ENCODE peak calls at places on chromosome 12, in nine cellular contexts. One of them, this sample, is unnamed.

GRCh38 chr12:47422656-47423055 is 283.2 kb downstream of the RPAP3 start:
- DNase-seq in GM12892: no peak
- DNase-seq in amniotic stem cell: no peak
- DNase-seq in NCI-H748 treated with DMSO at 0.1 percent for 48 hours: no peak
- DNase-seq in foreskin keratinocyte: no peak
- DNase-seq in NCI-H2081: no peak
- DNase-seq in left colon: no peak
- DNase-seq in choroid plexus epithelial cell: no peak
- DNase-seq in NCI-H1694 treated with DMSO at 0.1 percent for 48 hours: no peak
- DNase-seq in this sample: no peak

GRCh38 chr12:50401383-50402155 is 884 bp downstream of the LARP4 start:
- DNase-seq in NCI-H1694 treated with DMSO at 0.1 percent for 48 hours: peak; percentile 18
- DNase-seq in NCI-H748 treated with DMSO at 0.1 percent for 48 hours: peak; percentile 7
- DNase-seq in left colon: peak; percentile 21
- DNase-seq in foreskin keratinocyte: no peak
- DNase-seq in amniotic stem cell: no peak
- DNase-seq in GM12892: no peak
- DNase-seq in choroid plexus epithelial cell: peak; percentile 79
- DNase-seq in NCI-H2081: no peak
- DNase-seq in this sample: no peak

GRCh38 chr12:105341010-105341409 is 10.5 kb downstream of the C12orf75 start:
- DNase-seq in GM12892: no peak
- DNase-seq in foreskin keratinocyte: peak; percentile 49
- DNase-seq in choroid plexus epithelial cell: peak; percentile 58
- DNase-seq in amniotic stem cell: no peak
- DNase-seq in NCI-H2081: no peak
- DNase-seq in NCI-H1694 treated with DMSO at 0.1 percent for 48 hours: no peak
- DNase-seq in NCI-H748 treated with DMSO at 0.1 percent for 48 hours: no peak
- DNase-seq in left colon: no peak
- DNase-seq in this sample: no peak

GRCh38 chr12:113082486-113083148 is 26.1 kb downstream of the DTX1 start:
- DNase-seq in choroid plexus epithelial cell: no peak
- DNase-seq in NCI-H2081: no peak
- DNase-seq in amniotic stem cell: no peak
- DNase-seq in NCI-H1694 treated with DMSO at 0.1 percent for 48 hours: no peak
- DNase-seq in left colon: no peak
- DNase-seq in GM12892: no peak
- DNase-seq in foreskin keratinocyte: no peak
- DNase-seq in NCI-H748 treated with DMSO at 0.1 percent for 48 hours: no peak
- DNase-seq in this sample: no peak

GRCh38 chr12:25364529-25365339 is 114.0 kb upstream of the KRAS start:
- DNase-seq in foreskin keratinocyte: no peak
- DNase-seq in GM12892: no peak
- DNase-seq in NCI-H748 treated with DMSO at 0.1 percent for 48 hours: no peak
- DNase-seq in NCI-H2081: no peak
- DNase-seq in choroid plexus epithelial cell: no peak
- DNase-seq in NCI-H1694 treated with DMSO at 0.1 percent for 48 hours: no peak
- DNase-seq in amniotic stem cell: no peak
- DNase-seq in left colon: no peak
- DNase-seq in this sample: no peak

GRCh38 chr12:94649349-94650142 is 811 bp downstream of the TMCC3 start:
- DNase-seq in NCI-H748 treated with DMSO at 0.1 percent for 48 hours: no peak
- DNase-seq in left colon: peak; percentile 73
- DNase-seq in foreskin keratinocyte: peak; percentile 56
- DNase-seq in NCI-H2081: no peak
- DNase-seq in GM12892: peak; percentile 45
- DNase-seq in amniotic stem cell: no peak
- DNase-seq in NCI-H1694 treated with DMSO at 0.1 percent for 48 hours: peak; percentile 17
- DNase-seq in choroid plexus epithelial cell: peak; percentile 55
- DNase-seq in this sample: no peak

GRCh38 chr12:95733156-95733825 is 57.3 kb downstream of the NTN4 start:
- DNase-seq in left colon: no peak
- DNase-seq in amniotic stem cell: no peak
- DNase-seq in GM12892: no peak
- DNase-seq in NCI-H748 treated with DMSO at 0.1 percent for 48 hours: no peak
- DNase-seq in NCI-H1694 treated with DMSO at 0.1 percent for 48 hours: no peak
- DNase-seq in NCI-H2081: no peak
- DNase-seq in foreskin keratinocyte: peak; percentile 78
- DNase-seq in choroid plexus epithelial cell: no peak
- DNase-seq in this sample: peak; percentile 47

GRCh38 chr12:93225094-93225493 is 152.6 kb upstream of the NUDT4 start:
- DNase-seq in GM12892: no peak
- DNase-seq in amniotic stem cell: no peak
- DNase-seq in NCI-H1694 treated with DMSO at 0.1 percent for 48 hours: no peak
- DNase-seq in foreskin keratinocyte: no peak
- DNase-seq in NCI-H748 treated with DMSO at 0.1 percent for 48 hours: no peak
- DNase-seq in left colon: no peak
- DNase-seq in NCI-H2081: no peak
- DNase-seq in choroid plexus epithelial cell: no peak
- DNase-seq in this sample: no peak

GRCh38 chr12:94151577-94151976 is 3.2 kb downstream of the PLXNC1 start:
- DNase-seq in left colon: peak; percentile 38
- DNase-seq in NCI-H1694 treated with DMSO at 0.1 percent for 48 hours: no peak
- DNase-seq in amniotic stem cell: no peak
- DNase-seq in foreskin keratinocyte: no peak
- DNase-seq in NCI-H2081: peak; percentile 34
- DNase-seq in NCI-H748 treated with DMSO at 0.1 percent for 48 hours: no peak
- DNase-seq in choroid plexus epithelial cell: no peak
- DNase-seq in GM12892: no peak
- DNase-seq in this sample: no peak

GRCh38 chr12:19482551-19483109 is 43.3 kb downstream of the AEBP2 start:
- DNase-seq in GM12892: peak; percentile 25
- DNase-seq in choroid plexus epithelial cell: peak; percentile 51
- DNase-seq in NCI-H2081: no peak
- DNase-seq in foreskin keratinocyte: peak; percentile 19
- DNase-seq in NCI-H1694 treated with DMSO at 0.1 percent for 48 hours: no peak
- DNase-seq in left colon: peak; percentile 17
- DNase-seq in amniotic stem cell: no peak
- DNase-seq in NCI-H748 treated with DMSO at 0.1 percent for 48 hours: no peak
- DNase-seq in this sample: no peak

GRCh38 chr12:41254546-41254945 is 66.4 kb downstream of the PDZRN4 start:
- DNase-seq in GM12892: no peak
- DNase-seq in NCI-H2081: no peak
- DNase-seq in foreskin keratinocyte: peak; percentile 71
- DNase-seq in left colon: no peak
- DNase-seq in choroid plexus epithelial cell: no peak
- DNase-seq in amniotic stem cell: no peak
- DNase-seq in NCI-H748 treated with DMSO at 0.1 percent for 48 hours: no peak
- DNase-seq in NCI-H1694 treated with DMSO at 0.1 percent for 48 hours: no peak
- DNase-seq in this sample: no peak

GRCh38 chr12:2583642-2584041 is 211.1 kb upstream of the FKBP4 start:
- DNase-seq in NCI-H748 treated with DMSO at 0.1 percent for 48 hours: no peak
- DNase-seq in choroid plexus epithelial cell: no peak
- DNase-seq in NCI-H1694 treated with DMSO at 0.1 percent for 48 hours: no peak
- DNase-seq in NCI-H2081: no peak
- DNase-seq in amniotic stem cell: no peak
- DNase-seq in foreskin keratinocyte: no peak
- DNase-seq in left colon: no peak
- DNase-seq in GM12892: no peak
- DNase-seq in this sample: no peak

GRCh38 chr12:113422929-113423669 is 919 bp downstream of the SDSL start:
- DNase-seq in NCI-H1694 treated with DMSO at 0.1 percent for 48 hours: no peak
- DNase-seq in choroid plexus epithelial cell: no peak
- DNase-seq in GM12892: no peak
- DNase-seq in NCI-H2081: no peak
- DNase-seq in NCI-H748 treated with DMSO at 0.1 percent for 48 hours: no peak
- DNase-seq in left colon: no peak
- DNase-seq in amniotic stem cell: no peak
- DNase-seq in foreskin keratinocyte: peak; percentile 25
- DNase-seq in this sample: no peak

GRCh38 chr12:74317078-74317581 is 220.5 kb upstream of the ATXN7L3B start:
- DNase-seq in left colon: no peak
- DNase-seq in GM12892: no peak
- DNase-seq in NCI-H748 treated with DMSO at 0.1 percent for 48 hours: no peak
- DNase-seq in foreskin keratinocyte: peak; percentile 28
- DNase-seq in NCI-H2081: peak; percentile 69
- DNase-seq in amniotic stem cell: no peak
- DNase-seq in choroid plexus epithelial cell: peak; percentile 94
- DNase-seq in NCI-H1694 treated with DMSO at 0.1 percent for 48 hours: peak; percentile 73
- DNase-seq in this sample: peak; percentile 6

This sample was measured in H54.